ENCODE peak calls at places on chromosomes 2 and 18, in five cellular contexts. One of them, this sample, is unnamed.

GRCh38 chr2:28423856-28424605 is 31.4 kb downstream of the FOSL2 start:
- DNase-seq in NCI-H748 treated with DMSO at 0.1 percent for 48 hours: no peak
- DNase-seq in activated CD8-positive, alpha-beta memory T cell treated with anti-CD3 and anti-CD28 coated beads for 48 hours: no peak
- DNase-seq in astrocyte: peak; percentile 47
- DNase-seq in occipital lobe: no peak
- DNase-seq in this sample: no peak

GRCh38 chr2:102304268-102304667 is 7.1 kb upstream of the IL1RL1 start:
- DNase-seq in astrocyte: peak; percentile 48
- DNase-seq in activated CD8-positive, alpha-beta memory T cell treated with anti-CD3 and anti-CD28 coated beads for 48 hours: no peak
- DNase-seq in occipital lobe: no peak
- DNase-seq in NCI-H748 treated with DMSO at 0.1 percent for 48 hours: no peak
- DNase-seq in this sample: no peak

GRCh38 chr2:48016620-48017019 is 110.3 kb upstream of the FBXO11 start:
- DNase-seq in occipital lobe: no peak
- DNase-seq in NCI-H748 treated with DMSO at 0.1 percent for 48 hours: no peak
- DNase-seq in astrocyte: no peak
- DNase-seq in activated CD8-positive, alpha-beta memory T cell treated with anti-CD3 and anti-CD28 coated beads for 48 hours: no peak
- DNase-seq in this sample: no peak

GRCh38 chr2:135820003-135820618 is 16.9 kb downstream of the LCT start:
- DNase-seq in NCI-H748 treated with DMSO at 0.1 percent for 48 hours: no peak
- DNase-seq in activated CD8-positive, alpha-beta memory T cell treated with anti-CD3 and anti-CD28 coated beads for 48 hours: peak; percentile 73
- DNase-seq in occipital lobe: no peak
- DNase-seq in astrocyte: peak; percentile 81
- DNase-seq in this sample: no peak

GRCh38 chr2:132547089-132547687 is 122.8 kb downstream of the LYPD1 start:
- DNase-seq in occipital lobe: peak; percentile 5
- DNase-seq in NCI-H748 treated with DMSO at 0.1 percent for 48 hours: peak; percentile 28
- DNase-seq in activated CD8-positive, alpha-beta memory T cell treated with anti-CD3 and anti-CD28 coated beads for 48 hours: peak; percentile 1
- DNase-seq in astrocyte: peak; percentile 56
- DNase-seq in this sample: peak; percentile 43

GRCh38 chr2:232349946-232350635 is 28.5 kb upstream of the ALPP start:
- DNase-seq in occipital lobe: no peak
- DNase-seq in NCI-H748 treated with DMSO at 0.1 percent for 48 hours: no peak
- DNase-seq in activated CD8-positive, alpha-beta memory T cell treated with anti-CD3 and anti-CD28 coated beads for 48 hours: no peak
- DNase-seq in astrocyte: no peak
- DNase-seq in this sample: no peak

GRCh38 chr2:228986961-228987360 is 284.1 kb downstream of the PID1 start:
- DNase-seq in occipital lobe: no peak
- DNase-seq in NCI-H748 treated with DMSO at 0.1 percent for 48 hours: no peak
- DNase-seq in activated CD8-positive, alpha-beta memory T cell treated with anti-CD3 and anti-CD28 coated beads for 48 hours: no peak
- DNase-seq in astrocyte: no peak
- DNase-seq in this sample: no peak

GRCh38 chr18:45245036-45245638 is 370.1 kb upstream of the SLC14A2 start:
- DNase-seq in activated CD8-positive, alpha-beta memory T cell treated with anti-CD3 and anti-CD28 coated beads for 48 hours: no peak
- DNase-seq in occipital lobe: no peak
- DNase-seq in astrocyte: peak; percentile 58
- DNase-seq in NCI-H748 treated with DMSO at 0.1 percent for 48 hours: no peak
- DNase-seq in this sample: no peak

This sample was measured in G401.